ENCODE peak calls at places on chromosomes 7 and 10, in four cellular contexts. H, D, R and X are unnamed samples.

GRCh38 chr10:28127881-28128280 is 129.0 kb upstream of the ODAD2 start:
- DNase-seq in H (no peak), R (peak), D (no peak), X (peak)

GRCh38 chr7:71327946-71328345 is 196.0 kb downstream of the GALNT17 start:
- DNase-seq in H (no peak), R (no peak), D (no peak), X (no peak)

GRCh38 chr7:18890134-18890533 is 227.3 kb downstream of the TWIST1 start:
- DNase-seq in D (no peak), R (peak), H (no peak), X (peak)

GRCh38 chr10:126208736-126209317 is 179.4 kb downstream of the ADAM12 start:
- DNase-seq in H (no peak), D (no peak), R (no peak), X (no peak)

GRCh38 chr10:19713800-19714525 is 102.3 kb upstream of the PLXDC2 start:
- DNase-seq in H (no peak), D (peak), R (no peak), X (no peak)

GRCh38 chr7:24152907-24153513 is 131.0 kb upstream of the NPY start:
- DNase-seq in H (no peak), D (no peak), R (no peak), X (no peak)

GRCh38 chr7:128794436-128794835 is 2.7 kb downstream of the CCDC136 start:
- DNase-seq in R (no peak), D (no peak), H (no peak), X (no peak)

GRCh38 chr10:79241990-79242619 is 105.2 kb upstream of the PPIF start:
- DNase-seq in D (peak), H (peak), R (peak), X (peak)

GRCh38 chr10:103835121-103836045 is 20.0 kb downstream of the SH3PXD2A start:
- DNase-seq in D (no peak), H (no peak), R (no peak), X (no peak)

GRCh38 chr7:128904381-128905197 is 5.9 kb downstream of the KCP start:
- DNase-seq in D (no peak), H (no peak), R (peak), X (peak)

GRCh38 chr10:71397340-71398212 is 856 bp downstream of the CDH23 start:
- DNase-seq in R (no peak), D (peak), H (no peak), X (no peak)

GRCh38 chr7:24548390-24548789 is 24.9 kb upstream of the PALS2 start:
- DNase-seq in H (no peak), D (no peak), R (no peak), X (no peak)

GRCh38 chr10:94052901-94053638 is 59.3 kb downstream of the PLCE1 start:
- DNase-seq in H (no peak), R (no peak), D (no peak), X (no peak)

GRCh38 chr10:124928084-124928483 is 13.8 kb upstream of the ZRANB1 start:
- DNase-seq in R (no peak), D (no peak), H (no peak), X (no peak)

GRCh38 chr7:32957326-32958045 is at the start of gene FKBP9:
- DNase-seq in R (peak), D (peak), H (peak), X (peak)

GRCh38 chr10:16674147-16674703 is 143.0 kb downstream of the RSU1 start:
- DNase-seq in H (no peak), R (no peak), D (no peak), X (no peak)

GRCh38 chr7:5997210-5997808 is 11.5 kb downstream of the PMS2 start:
- DNase-seq in R (peak), H (no peak), D (peak), X (peak)

GRCh38 chr7:2002561-2003450 is 229.9 kb downstream of the MAD1L1 start:
- DNase-seq in H (no peak), D (no peak), R (no peak), X (no peak)

GRCh38 chr7:39824801-39825200 is 125.3 kb upstream of the CDK13 start:
- DNase-seq in R (no peak), D (no peak), H (no peak), X (no peak)

GRCh38 chr7:139543801-139544603 is 20.5 kb downstream of the CLEC2L start:
- DNase-seq in R (no peak), D (peak), H (no peak), X (no peak)

GRCh38 chr10:124626759-124627380 is 117.3 kb downstream of the FAM53B start:
- DNase-seq in H (no peak), R (peak), D (peak), X (peak)

GRCh38 chr10:75646931-75647330 is 215.5 kb downstream of the LRMDA start:
- DNase-seq in R (no peak), D (no peak), H (no peak), X (no peak)

GRCh38 chr7:95684037-95684436 is 87.7 kb upstream of the PDK4 start:
- DNase-seq in D (no peak), R (peak), H (no peak), X (peak)

GRCh38 chr7:139354729-139355128 is 5.0 kb upstream of the LUC7L2 start:
- DNase-seq in H (no peak), R (no peak), D (no peak), X (no peak)

GRCh38 chr10:50936335-50936734 is 50.9 kb upstream of the A1CF start:
- DNase-seq in R (peak), D (no peak), H (no peak), X (no peak)

GRCh38 chr7:90622670-90623069 is 26.5 kb downstream of the CDK14 start:
- DNase-seq in D (no peak), H (no peak), R (no peak), X (no peak)

GRCh38 chr7:92332782-92333181 is 87.0 kb downstream of the ANKIB1 start:
- DNase-seq in D (no peak), R (no peak), H (no peak), X (no peak)

GRCh38 chr7:86644282-86645173 is 819 bp downstream of the GRM3 start:
- DNase-seq in D (peak), R (no peak), H (no peak), X (no peak)

GRCh38 chr10:99711129-99711719 is 20.7 kb downstream of the COX15 start:
- DNase-seq in D (no peak), H (no peak), R (peak), X (peak)

GRCh38 chr10:7234109-7234508 is 176.7 kb downstream of the SFMBT2 start:
- DNase-seq in D (no peak), R (no peak), H (no peak), X (no peak)

GRCh38 chr7:134823400-134823799 is 44.0 kb downstream of the CALD1 start:
- DNase-seq in D (no peak), H (no peak), R (no peak), X (no peak)